ENCODE peak calls at places on chromosomes 7 and 10, in six cellular contexts. R is GM10248, J is thoracic aorta, W is gastrocnemius medialis, K is fibroblast of lung, O is right lobe of liver. D is an unnamed sample.

GRCh38 chr7:134948246-134948645 is 38.1 kb upstream of the AGBL3 start:
- DNase-seq in K (no peak), O (no peak), R (no peak), J (no peak), W (no peak), D (no peak)

GRCh38 chr7:95330194-95331003 is 6.1 kb upstream of the PON1 start:
- DNase-seq in J (no peak), O (no peak), R (peak; percentile 33), K (peak; percentile 14), W (no peak), D (no peak)

GRCh38 chr7:145331076-145331475 is 495.2 kb upstream of the TPK1 start:
- DNase-seq in R (no peak), J (no peak), K (no peak), O (no peak), W (no peak), D (no peak)

GRCh38 chr7:102973096-102973802 is 60.4 kb downstream of the LRRC17 start:
- DNase-seq in W (no peak), J (no peak), O (no peak), K (peak; percentile 75), R (no peak), D (no peak)

GRCh38 chr10:102420443-102420809 is 210 bp upstream of the FBXL15 start:
- DNase-seq in J (no peak), O (no peak), R (no peak), W (no peak), K (no peak), D (peak; percentile 89)

GRCh38 chr7:18013936-18014335 is 13.7 kb downstream of the PRPS1L1 start:
- DNase-seq in O (no peak), J (no peak), K (peak; percentile 78), R (no peak), W (no peak), D (no peak)

GRCh38 chr7:116710764-116711452 is 38.9 kb downstream of the MET start:
- DNase-seq in R (no peak), J (no peak), O (no peak), W (no peak), K (no peak), D (no peak)

GRCh38 chr7:156764016-156764669 is 123.6 kb downstream of the RNF32 start:
- DNase-seq in O (peak; percentile 80), J (no peak), K (peak; percentile 74), R (no peak), W (peak; percentile 23), D (peak; percentile 33)

GRCh38 chr7:158123753-158124152 is 463.9 kb downstream of the PTPRN2 start:
- DNase-seq in O (no peak), W (no peak), R (no peak), J (no peak), K (no peak), D (no peak)

GRCh38 chr7:455110-455928 is 64.3 kb downstream of the PDGFA start:
- DNase-seq in O (no peak), K (no peak), W (no peak), J (peak; percentile 39), R (no peak), D (no peak)

GRCh38 chr10:113020838-113021237 is 70.8 kb downstream of the TCF7L2 start:
- DNase-seq in W (peak; percentile 27), O (peak; percentile 73), K (no peak), J (no peak), R (no peak), D (no peak)

GRCh38 chr10:99435986-99436633 is 5.7 kb upstream of the GOT1 start:
- DNase-seq in W (no peak), R (no peak), O (no peak), K (peak; percentile 19), J (no peak), D (no peak)

GRCh38 chr7:70655694-70656093 is 476.2 kb upstream of the GALNT17 start:
- DNase-seq in O (no peak), J (no peak), K (no peak), R (no peak), W (no peak), D (no peak)

GRCh38 chr10:115328331-115328730 is 235.2 kb downstream of the ATRNL1 start:
- DNase-seq in W (no peak), K (no peak), J (no peak), R (no peak), O (no peak), D (no peak)
- TF ChIP-seq CTCF in W (no peak), K (no peak), J (no peak), R (no peak), O (no peak), D (no peak)

DNA sequence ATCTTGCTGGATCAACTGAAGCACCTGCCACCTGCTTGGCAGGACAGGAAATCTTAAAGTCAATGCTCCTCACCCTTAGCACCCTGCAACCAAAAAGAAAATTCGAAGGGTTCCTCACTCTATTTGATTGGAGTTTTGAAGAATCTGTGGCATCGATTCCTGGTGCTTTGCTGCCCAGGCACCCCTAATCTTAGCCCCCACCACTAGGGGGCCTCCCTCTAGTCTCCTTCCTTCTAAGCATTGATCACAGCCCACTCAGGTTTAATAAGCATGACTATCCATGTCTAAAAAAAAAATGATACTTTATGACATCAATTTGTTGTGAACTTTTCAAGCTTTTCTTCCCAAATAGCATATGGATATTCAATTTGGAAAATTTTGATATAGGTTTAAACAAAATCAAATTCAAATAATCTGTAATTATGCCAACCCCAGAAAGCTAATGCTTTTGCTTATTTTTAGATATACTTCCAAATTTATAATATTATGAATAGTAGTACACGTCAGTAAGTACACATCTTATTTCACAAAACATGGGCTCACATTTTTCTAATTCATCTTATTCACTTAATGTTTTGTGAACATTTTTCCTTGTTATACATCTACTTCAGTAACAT is 45.3 kb downstream of the NRG3 start:
- DNase-seq in K (no peak), J (no peak), W (no peak), R (peak; percentile 21), O (no peak), D (peak; percentile 31)
- TF ChIP-seq CTCF in K (no peak), J (no peak), W (no peak), R (peak; percentile 51), O (peak; percentile 36), D (peak; percentile 41)

DNA sequence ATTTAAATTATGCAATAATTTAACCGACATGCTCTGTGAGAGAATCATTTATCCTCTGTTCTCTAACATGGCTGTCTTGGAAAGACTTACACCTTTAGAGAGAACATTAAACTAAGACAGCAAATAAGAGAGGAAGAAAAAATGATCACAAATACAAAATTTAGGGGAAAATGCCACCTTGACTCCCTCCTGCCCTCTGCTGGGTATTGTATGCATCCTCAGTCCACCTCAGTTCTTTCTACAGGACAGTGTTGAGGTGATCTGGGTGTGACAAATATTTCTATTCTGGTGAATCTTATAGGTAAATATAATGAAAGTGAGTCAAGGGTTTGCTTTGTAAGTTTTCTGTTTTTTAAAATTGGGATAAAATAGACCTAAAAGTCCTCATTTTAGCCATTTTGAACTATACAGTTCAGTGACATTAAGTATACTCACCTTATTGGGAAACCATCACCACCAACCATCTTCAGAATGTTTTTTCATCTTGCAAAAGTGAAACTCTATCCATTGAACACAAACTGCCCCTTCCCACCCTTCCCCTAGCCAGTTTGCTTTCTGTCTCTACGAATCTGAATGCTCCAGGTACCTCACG is 61.5 kb upstream of the ELMO1 start:
- DNase-seq in R (peak; percentile 30), J (no peak), O (no peak), K (no peak), W (no peak), D (peak; percentile 45)
- TF ChIP-seq CTCF in R (peak; percentile 56), J (peak; percentile 56), O (peak; percentile 78), K (peak; percentile 20), W (no peak), D (peak; percentile 87)

DNA sequence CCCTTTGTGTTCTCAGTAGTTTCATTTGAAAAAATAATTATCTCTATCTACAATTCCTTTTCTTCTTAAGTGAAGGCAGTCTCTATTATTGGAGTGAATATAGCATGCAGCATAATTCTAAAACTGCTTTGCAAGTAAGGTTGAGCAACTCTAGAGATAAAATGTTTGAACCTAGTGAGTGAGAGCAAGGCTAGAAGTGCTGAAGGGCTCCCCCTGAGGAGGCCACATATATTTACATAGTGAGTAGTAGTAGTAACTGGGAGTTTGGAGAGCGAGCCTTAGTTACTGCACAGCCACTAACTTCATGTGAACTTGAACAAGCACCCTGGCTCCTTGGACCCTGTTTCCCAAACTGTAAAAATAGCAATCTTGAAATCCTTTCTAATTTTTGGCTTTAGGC is 141.5 kb upstream of the DKK1 start:
- DNase-seq in W (no peak), O (no peak), R (no peak), J (no peak), K (no peak), D (no peak)
- TF ChIP-seq CTCF in W (no peak), O (no peak), R (no peak), J (no peak), K (peak; percentile 32), D (no peak)

DNA sequence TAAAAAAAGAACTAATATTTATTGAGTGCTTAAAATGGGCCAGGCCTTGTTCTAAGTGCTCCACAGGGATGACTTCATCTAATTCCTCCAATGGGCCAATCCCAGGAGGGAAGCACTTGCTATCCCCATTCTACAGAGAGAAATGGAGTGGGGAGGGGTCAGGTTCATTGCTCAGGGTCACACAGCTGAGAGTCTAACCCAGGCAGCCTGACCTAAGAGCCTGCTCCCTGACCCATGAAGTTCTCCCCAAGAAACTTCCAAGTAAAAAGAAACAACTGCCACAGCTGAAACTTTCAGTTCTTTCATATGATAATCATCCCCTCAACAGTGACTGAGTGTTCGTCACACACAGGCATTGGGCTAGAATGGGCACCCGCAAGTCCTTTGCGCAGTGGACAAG is 39.8 kb downstream of the BEND7 start:
- DNase-seq in O (no peak), J (no peak), R (no peak), K (no peak), W (no peak), D (no peak)
- TF ChIP-seq CTCF in O (no peak), J (no peak), R (no peak), K (no peak), W (no peak), D (no peak)

GRCh38 chr10:122953827-122954730 is at the start of gene C10orf88:
- DNase-seq in K (peak; percentile 98), O (peak; percentile 96), R (peak; percentile 98), J (peak; percentile 93), W (peak; percentile 98), D (peak; percentile 97)
- TF ChIP-seq CTCF in K (no peak), O (no peak), R (no peak), J (no peak), W (no peak), D (no peak)

DNA sequence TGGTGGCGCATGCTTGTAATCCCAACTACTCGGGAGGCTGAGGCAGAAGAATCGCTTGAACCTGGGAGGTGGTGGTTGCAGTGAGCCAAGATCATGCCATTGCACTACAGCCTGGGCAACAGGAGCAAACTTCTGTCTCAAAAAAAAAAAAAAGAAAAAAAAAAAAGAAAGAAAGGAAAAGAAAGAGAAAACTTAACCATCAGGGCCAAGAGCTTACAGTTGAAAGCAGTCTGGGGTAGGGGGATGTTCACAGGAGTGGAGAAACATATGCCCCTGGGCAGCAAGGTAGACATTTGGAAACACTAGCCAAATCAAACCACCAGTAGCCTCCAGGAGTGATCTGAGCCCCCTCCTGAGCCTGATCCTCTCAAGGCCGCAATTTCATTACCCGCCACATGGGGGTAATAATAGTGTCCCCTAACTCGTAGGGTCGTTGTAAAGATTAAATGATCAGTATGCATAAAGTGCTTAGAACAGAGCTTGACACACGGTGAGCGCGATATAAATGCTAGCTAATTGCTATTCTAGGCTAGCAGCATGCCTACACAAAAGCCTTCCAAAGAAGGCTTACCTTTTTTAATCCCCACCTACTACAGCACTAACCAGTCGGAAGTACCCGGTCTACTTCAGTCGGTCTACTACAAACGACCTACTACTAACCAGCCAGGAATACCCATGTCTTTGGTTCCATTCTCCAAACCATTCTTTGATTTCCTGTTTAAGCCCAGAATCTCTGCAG is 274.3 kb upstream of the NEBL start:
- DNase-seq in K (no peak), O (no peak), J (no peak), R (no peak), W (no peak), D (peak; percentile 29)
- TF ChIP-seq CTCF in K (peak; percentile 5), O (no peak), J (no peak), R (no peak), W (no peak), D (peak; percentile 54)